ENCODE peak calls at places on chromosome 9, in eight cellular contexts. V is activated CD8-positive, alpha-beta T cell treated with anti-CD3 and anti-CD28 coated beads for 36 hours; Z is occipital lobe; P is tibial nerve; W is stimulated activated CD4-positive, alpha-beta T cell treated with anti-CD3 and anti-CD28 coated beads, Interleukin-1b, Interleukin-23, amount 100 ng/mL, for 4 hours; Y is mesothelial cell of epicardium; C is activated CD8-positive, alpha-beta memory T cell treated with anti-CD3 and anti-CD28 coated beads for 24 hours; K is esophagus squamous epithelium. T is an unnamed sample.

GRCh38 chr9:77866882-77867281 is 164.7 kb downstream of the GNAQ start:
- DNase-seq in V (no peak), Z (no peak), P (no peak), W (no peak), Y (no peak), C (no peak), K (no peak), T (no peak)

GRCh38 chr9:100286257-100286656 is 66.5 kb downstream of the TEX10 start:
- DNase-seq in V (no peak), Z (no peak), P (no peak), W (no peak), Y (no peak), C (no peak), K (no peak), T (no peak)

GRCh38 chr9:121698627-121699270 is 47.3 kb downstream of the DAB2IP start:
- DNase-seq in V (peak), Z (no peak), P (no peak), W (no peak), Y (peak), C (peak), K (no peak), T (peak)

GRCh38 chr9:99040911-99041582 is 63.9 kb upstream of the TGFBR1 start:
- DNase-seq in V (no peak), Z (no peak), P (no peak), W (no peak), Y (no peak), C (no peak), K (no peak), T (no peak)

GRCh38 chr9:135914921-135915320 is 7.6 kb upstream of the CAMSAP1 start:
- DNase-seq in V (no peak), Z (no peak), P (no peak), W (no peak), Y (no peak), C (no peak), K (no peak), T (no peak)

GRCh38 chr9:114938687-114939575 is 8.5 kb upstream of the TNFSF8 start:
- DNase-seq in V (no peak), Z (no peak), P (peak), W (no peak), Y (no peak), C (no peak), K (no peak), T (no peak)

GRCh38 chr9:132762896-132763295 is 92.6 kb downstream of the GTF3C4 start:
- DNase-seq in V (no peak), Z (no peak), P (no peak), W (no peak), Y (no peak), C (no peak), K (no peak), T (no peak)

GRCh38 chr9:136741885-136742568 is 713 bp downstream of the LCN10 start:
- DNase-seq in V (peak), Z (no peak), P (no peak), W (peak), Y (no peak), C (peak), K (no peak), T (no peak)

GRCh38 chr9:80842383-80842782 is 847.0 kb downstream of the TLE1 start:
- DNase-seq in V (no peak), Z (no peak), P (peak), W (no peak), Y (no peak), C (no peak), K (no peak), T (peak)

GRCh38 chr9:127867356-127868277 is 9.9 kb downstream of the AK1 start:
- DNase-seq in V (no peak), Z (no peak), P (no peak), W (no peak), Y (no peak), C (no peak), K (no peak), T (no peak)

GRCh38 chr9:96858670-96859069 is 4.4 kb upstream of the ZNF782 start:
- DNase-seq in V (no peak), Z (no peak), P (no peak), W (no peak), Y (no peak), C (no peak), K (no peak), T (no peak)

GRCh38 chr9:91295357-91295756 is 66.4 kb downstream of the AUH start:
- DNase-seq in V (no peak), Z (no peak), P (no peak), W (no peak), Y (no peak), C (no peak), K (no peak), T (no peak)

GRCh38 chr9:112836394-112836793 is 54.3 kb downstream of the SLC46A2 start:
- DNase-seq in V (no peak), Z (no peak), P (no peak), W (no peak), Y (no peak), C (no peak), K (no peak), T (no peak)

GRCh38 chr9:26271495-26272122 is 593.4 kb upstream of the TUSC1 start:
- DNase-seq in V (no peak), Z (no peak), P (no peak), W (no peak), Y (no peak), C (no peak), K (no peak), T (no peak)

GRCh38 chr9:79616013-79616412 is 44.2 kb downstream of the TLE4 start:
- DNase-seq in V (no peak), Z (no peak), P (no peak), W (no peak), Y (no peak), C (no peak), K (no peak), T (no peak)

GRCh38 chr9:107935931-107936330 is 446.4 kb upstream of the KLF4 start:
- DNase-seq in V (no peak), Z (no peak), P (no peak), W (no peak), Y (no peak), C (no peak), K (no peak), T (no peak)

GRCh38 chr9:89497181-89497963 is 541 bp downstream of the SEMA4D start:
- DNase-seq in V (peak), Z (no peak), P (no peak), W (no peak), Y (no peak), C (peak), K (no peak), T (no peak)

GRCh38 chr9:21554813-21555212 is 72.7 kb upstream of the IFNE start:
- DNase-seq in V (no peak), Z (no peak), P (no peak), W (no peak), Y (no peak), C (no peak), K (no peak), T (no peak)

GRCh38 chr9:4581031-4581760 is 80.9 kb upstream of the PLPP6 start:
- DNase-seq in V (no peak), Z (no peak), P (no peak), W (no peak), Y (no peak), C (no peak), K (no peak), T (no peak)

GRCh38 chr9:89367726-89368437 is 49.6 kb downstream of the SECISBP2 start:
- DNase-seq in V (no peak), Z (no peak), P (no peak), W (no peak), Y (no peak), C (no peak), K (no peak), T (no peak)

GRCh38 chr9:131677445-131678180 is 62.3 kb downstream of the RAPGEF1 start:
- DNase-seq in V (no peak), Z (no peak), P (no peak), W (no peak), Y (no peak), C (no peak), K (no peak), T (no peak)

GRCh38 chr9:135079676-135080075 is 7.8 kb upstream of the OLFM1 start:
- DNase-seq in V (no peak), Z (no peak), P (no peak), W (no peak), Y (no peak), C (no peak), K (no peak), T (peak)

GRCh38 chr9:31604516-31604915 is 779.9 kb upstream of the ACO1 start:
- DNase-seq in V (no peak), Z (no peak), P (no peak), W (no peak), Y (no peak), C (no peak), K (no peak), T (no peak)

GRCh38 chr9:134473353-134474057 is 147.2 kb downstream of the RXRA start:
- DNase-seq in V (no peak), Z (no peak), P (no peak), W (no peak), Y (no peak), C (no peak), K (no peak), T (peak)

GRCh38 chr9:136389396-136389795 is 10.6 kb downstream of the SNAPC4 start:
- DNase-seq in V (no peak), Z (no peak), P (no peak), W (no peak), Y (no peak), C (no peak), K (no peak), T (no peak)

GRCh38 chr9:121073038-121073437 is 1.7 kb upstream of the CNTRL start:
- DNase-seq in V (no peak), Z (peak), P (peak), W (no peak), Y (no peak), C (no peak), K (no peak), T (peak)

GRCh38 chr9:73143606-73144328 is 7.9 kb upstream of the ANXA1 start:
- DNase-seq in V (no peak), Z (no peak), P (no peak), W (no peak), Y (no peak), C (no peak), K (no peak), T (no peak)

GRCh38 chr9:99019523-99020331 is 76.0 kb downstream of the COL15A1 start:
- DNase-seq in V (no peak), Z (no peak), P (no peak), W (no peak), Y (peak), C (no peak), K (no peak), T (no peak)

GRCh38 chr9:90309809-90310522 is 332.7 kb downstream of the DIRAS2 start:
- DNase-seq in V (no peak), Z (no peak), P (no peak), W (no peak), Y (no peak), C (no peak), K (no peak), T (no peak)

T was measured in uterus.